ENCODE peak calls at places on chromosomes 3 and 15, in four cellular contexts. One of them, this sample, is unnamed.
A peak's percentile ranks its signal among the peaks of the same experiment; 100 is the strongest.

GRCh38 chr3:160929595-160929994 is 173.6 kb downstream of the PPM1L start:
- DNase-seq in transverse colon: peak; percentile 13
- DNase-seq in iPS DF 6.9: no peak
- DNase-seq in IMR-90: no peak
- DNase-seq in this sample: no peak

GRCh38 chr15:77773003-77773402 is 140.3 kb upstream of the LINGO1 start:
- DNase-seq in transverse colon: no peak
- DNase-seq in IMR-90: no peak
- DNase-seq in iPS DF 6.9: no peak
- DNase-seq in this sample: no peak

GRCh38 chr3:58839964-58840363 is 173.4 kb upstream of the FAM3D start:
- DNase-seq in IMR-90: no peak
- DNase-seq in transverse colon: no peak
- DNase-seq in iPS DF 6.9: no peak
- DNase-seq in this sample: no peak

GRCh38 chr3:40780341-40780800 is 255.6 kb downstream of the ZNF621 start:
- DNase-seq in transverse colon: peak; percentile 23
- DNase-seq in IMR-90: no peak
- DNase-seq in iPS DF 6.9: no peak
- DNase-seq in this sample: no peak

GRCh38 chr3:194675081-194675640 is 3.2 kb upstream of the LSG1 start:
- DNase-seq in iPS DF 6.9: no peak
- DNase-seq in transverse colon: no peak
- DNase-seq in IMR-90: no peak
- DNase-seq in this sample: no peak

GRCh38 chr3:10939556-10939955 is 53.0 kb upstream of the SLC6A1 start:
- DNase-seq in IMR-90: no peak
- DNase-seq in transverse colon: no peak
- DNase-seq in iPS DF 6.9: no peak
- DNase-seq in this sample: no peak

GRCh38 chr15:31302029-31302657 is 24.5 kb upstream of the KLF13 start:
- DNase-seq in iPS DF 6.9: no peak
- DNase-seq in transverse colon: no peak
- DNase-seq in IMR-90: no peak
- DNase-seq in this sample: no peak

GRCh38 chr15:41832208-41832607 is 4.3 kb downstream of the JMJD7 start:
- DNase-seq in transverse colon: no peak
- DNase-seq in IMR-90: no peak
- DNase-seq in iPS DF 6.9: no peak
- DNase-seq in this sample: no peak

GRCh38 chr15:65082303-65082958 is 5.9 kb downstream of the KBTBD13 start:
- DNase-seq in IMR-90: no peak
- DNase-seq in transverse colon: peak; percentile 69
- DNase-seq in iPS DF 6.9: no peak
- DNase-seq in this sample: peak; percentile 79

GRCh38 chr3:117243657-117244056 is 534.1 kb downstream of the TUSC7 start:
- DNase-seq in IMR-90: no peak
- DNase-seq in transverse colon: no peak
- DNase-seq in iPS DF 6.9: no peak
- DNase-seq in this sample: no peak

GRCh38 chr3:38916706-38917105 is 100.7 kb upstream of the SCN10A start:
- DNase-seq in iPS DF 6.9: no peak
- DNase-seq in IMR-90: peak; percentile 19
- DNase-seq in transverse colon: no peak
- DNase-seq in this sample: no peak

GRCh38 chr3:126472277-126473006 is 3.2 kb downstream of the ZXDC start:
- DNase-seq in iPS DF 6.9: no peak
- DNase-seq in IMR-90: peak; percentile 68
- DNase-seq in transverse colon: peak; percentile 40
- DNase-seq in this sample: peak; percentile 75

GRCh38 chr3:44870375-44871061 is 3.9 kb upstream of the TGM4 start:
- DNase-seq in iPS DF 6.9: no peak
- DNase-seq in IMR-90: no peak
- DNase-seq in transverse colon: peak; percentile 60
- DNase-seq in this sample: no peak

GRCh38 chr3:119831941-119832371 is 50.1 kb downstream of the NR1I2 start:
- DNase-seq in IMR-90: peak; percentile 70
- DNase-seq in transverse colon: no peak
- DNase-seq in iPS DF 6.9: no peak
- DNase-seq in this sample: no peak

GRCh38 chr15:60830479-60830878 is 351.5 kb upstream of the ICE2 start:
- DNase-seq in iPS DF 6.9: no peak
- DNase-seq in transverse colon: no peak
- DNase-seq in IMR-90: peak; percentile 33
- DNase-seq in this sample: no peak

GRCh38 chr15:68256675-68257450 is 20.7 kb upstream of the FEM1B start:
- DNase-seq in transverse colon: peak; percentile 89
- DNase-seq in iPS DF 6.9: peak; percentile 81
- DNase-seq in IMR-90: peak; percentile 68
- DNase-seq in this sample: peak; percentile 86

GRCh38 chr15:73298522-73298921 is 70.2 kb downstream of the HCN4 start:
- DNase-seq in IMR-90: no peak
- DNase-seq in iPS DF 6.9: no peak
- DNase-seq in transverse colon: no peak
- DNase-seq in this sample: no peak
- H3K9me3 ChIP-seq in IMR-90: no peaks in the 10 kb centered on the region
- H3K9me3 ChIP-seq in iPS DF 6.9: no peaks in the 10 kb centered on the region
- H3K9me3 ChIP-seq in transverse colon: no peaks in the 10 kb centered on the region
- H3K9me3 ChIP-seq in this sample: no peaks in the 10 kb centered on the region

DNA sequence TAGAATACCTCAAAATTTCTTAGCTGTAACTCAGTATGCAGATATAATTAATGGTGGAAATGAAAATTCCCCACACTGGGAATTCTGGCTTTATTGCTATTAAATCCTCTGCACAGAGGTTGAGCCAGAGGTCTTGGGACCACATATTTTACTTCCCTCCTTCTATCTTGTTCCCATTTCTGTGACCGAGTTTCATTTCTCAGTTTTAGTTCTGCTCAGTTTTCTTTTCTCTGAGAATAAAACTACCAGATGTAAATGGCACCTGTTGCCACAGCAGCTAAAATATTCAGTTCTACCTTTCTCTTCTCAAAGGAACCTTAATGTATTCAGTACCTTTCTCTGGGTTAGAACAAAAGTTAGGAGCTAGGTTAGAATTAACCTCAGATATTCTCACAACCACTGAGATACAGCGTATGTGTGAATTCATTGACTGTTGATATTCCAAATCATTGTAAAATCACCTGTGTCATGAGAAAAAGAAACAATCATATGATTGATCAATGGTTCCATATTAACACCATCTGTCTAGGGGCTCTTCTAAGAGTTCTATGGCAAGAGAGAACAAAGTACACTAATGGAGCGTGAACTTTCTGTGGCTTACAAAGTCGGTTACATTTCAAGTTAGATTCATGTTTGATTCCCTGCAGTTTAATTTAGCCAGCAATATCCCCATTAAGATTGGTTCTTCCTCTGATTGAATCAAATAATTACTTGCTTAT is 374.1 kb downstream of the EFHB start:
- DNase-seq in IMR-90: no peak
- DNase-seq in transverse colon: no peak
- DNase-seq in iPS DF 6.9: no peak
- DNase-seq in this sample: no peak
- H3K9me3 ChIP-seq in IMR-90: peaks cover 6% of the 10 kb centered on the region
- H3K9me3 ChIP-seq in transverse colon: no peaks in the 10 kb centered on the region
- H3K9me3 ChIP-seq in iPS DF 6.9: no peaks in the 10 kb centered on the region
- H3K9me3 ChIP-seq in this sample: no peaks in the 10 kb centered on the region

DNA sequence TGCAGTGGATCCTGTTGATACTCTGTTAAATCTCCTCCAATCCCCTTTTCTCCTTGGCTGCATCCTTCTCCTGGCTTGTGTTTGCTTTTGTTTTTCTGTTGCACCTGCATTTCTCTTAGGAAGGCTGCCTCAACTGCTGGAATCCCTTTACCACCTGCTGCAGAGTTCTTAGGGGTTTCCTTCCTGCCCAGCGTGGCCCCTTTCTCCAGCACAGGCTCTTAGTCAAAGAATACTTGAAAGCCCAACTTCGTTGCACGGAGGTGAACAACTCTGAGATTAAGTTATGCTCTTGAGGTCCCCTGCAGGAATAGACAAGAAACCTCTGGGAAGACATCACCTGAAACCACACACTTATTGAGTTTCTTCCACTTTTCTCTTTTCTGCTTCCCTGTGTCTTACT is 121.6 kb upstream of the GRM7 start:
- DNase-seq in iPS DF 6.9: peak; percentile 2
- DNase-seq in transverse colon: no peak
- DNase-seq in IMR-90: no peak
- DNase-seq in this sample: no peak
- H3K9me3 ChIP-seq in iPS DF 6.9: peaks cover 3% of the 10 kb centered on the region
- H3K9me3 ChIP-seq in transverse colon: no peaks in the 10 kb centered on the region
- H3K9me3 ChIP-seq in IMR-90: peaks cover 12% of the 10 kb centered on the region
- H3K9me3 ChIP-seq in this sample: no peaks in the 10 kb centered on the region

GRCh38 chr15:19984101-19984500 is 557.5 kb downstream of the GOLGA6L6 start:
- DNase-seq in iPS DF 6.9: no peak
- DNase-seq in IMR-90: no peak
- DNase-seq in transverse colon: no peak
- DNase-seq in this sample: no peak

GRCh38 chr15:19992428-19992827 is 549.2 kb downstream of the GOLGA6L6 start:
- DNase-seq in iPS DF 6.9: no peak
- DNase-seq in IMR-90: no peak
- DNase-seq in transverse colon: no peak
- DNase-seq in this sample: no peak

GRCh38 chr15:19987389-19988048 is 554.1 kb downstream of the GOLGA6L6 start:
- DNase-seq in transverse colon: no peak
- DNase-seq in iPS DF 6.9: no peak
- DNase-seq in IMR-90: no peak
- DNase-seq in this sample: no peak
- H3K9me3 ChIP-seq in transverse colon: no peaks in the 10 kb centered on the region
- H3K9me3 ChIP-seq in iPS DF 6.9: peaks cover 3% of the 10 kb centered on the region
- H3K9me3 ChIP-seq in IMR-90: peaks cover 16% of the 10 kb centered on the region
- H3K9me3 ChIP-seq in this sample: peaks cover 1% of the 10 kb centered on the region

This sample was measured in small intestine.